ENCODE peak calls at places on chromosome 4, in seven cellular contexts. One of them, this sample, is unnamed.

GRCh38 chr4:152778656-152779512 is 646 bp downstream of the TIGD4 start:
- DNase-seq in GM12865: peak
- DNase-seq in right atrium auricular region: no peak
- DNase-seq in cardiac muscle cell: peak
- DNase-seq in endothelial cell of umbilical vein: peak
- DNase-seq in ovary: peak
- DNase-seq in fibroblast of pulmonary artery: peak
- DNase-seq in this sample: no peak

GRCh38 chr4:141079393-141079930 is 53.8 kb downstream of the RNF150 start:
- DNase-seq in GM12865: no peak
- DNase-seq in right atrium auricular region: no peak
- DNase-seq in cardiac muscle cell: no peak
- DNase-seq in endothelial cell of umbilical vein: no peak
- DNase-seq in ovary: no peak
- DNase-seq in fibroblast of pulmonary artery: no peak
- DNase-seq in this sample: no peak

GRCh38 chr4:7206385-7206784 is 14.0 kb downstream of the SORCS2 start:
- DNase-seq in GM12865: no peak
- DNase-seq in right atrium auricular region: peak
- DNase-seq in cardiac muscle cell: peak
- DNase-seq in endothelial cell of umbilical vein: peak
- DNase-seq in ovary: peak
- DNase-seq in fibroblast of pulmonary artery: peak
- DNase-seq in this sample: peak

GRCh38 chr4:114495471-114495928 is 103.1 kb upstream of the UGT8 start:
- DNase-seq in GM12865: no peak
- DNase-seq in right atrium auricular region: no peak
- DNase-seq in cardiac muscle cell: no peak
- DNase-seq in endothelial cell of umbilical vein: no peak
- DNase-seq in ovary: no peak
- DNase-seq in fibroblast of pulmonary artery: no peak
- DNase-seq in this sample: no peak

GRCh38 chr4:127015616-127016015 is 617.1 kb upstream of the INTU start:
- DNase-seq in GM12865: no peak
- DNase-seq in right atrium auricular region: no peak
- DNase-seq in cardiac muscle cell: no peak
- DNase-seq in endothelial cell of umbilical vein: no peak
- DNase-seq in ovary: no peak
- DNase-seq in fibroblast of pulmonary artery: no peak
- DNase-seq in this sample: no peak

GRCh38 chr4:103853627-103854026 is 133.8 kb upstream of the TACR3 start:
- DNase-seq in GM12865: no peak
- DNase-seq in right atrium auricular region: no peak
- DNase-seq in cardiac muscle cell: no peak
- DNase-seq in endothelial cell of umbilical vein: no peak
- DNase-seq in ovary: no peak
- DNase-seq in fibroblast of pulmonary artery: no peak
- DNase-seq in this sample: peak

GRCh38 chr4:123248260-123248659 is 148.3 kb upstream of the SPRY1 start:
- DNase-seq in GM12865: no peak
- DNase-seq in right atrium auricular region: no peak
- DNase-seq in cardiac muscle cell: peak
- DNase-seq in endothelial cell of umbilical vein: no peak
- DNase-seq in ovary: no peak
- DNase-seq in fibroblast of pulmonary artery: peak
- DNase-seq in this sample: no peak

GRCh38 chr4:139315221-139315675 is 13.0 kb upstream of the NDUFC1 start:
- DNase-seq in GM12865: peak
- DNase-seq in right atrium auricular region: no peak
- DNase-seq in cardiac muscle cell: no peak
- DNase-seq in endothelial cell of umbilical vein: no peak
- DNase-seq in ovary: no peak
- DNase-seq in fibroblast of pulmonary artery: no peak
- DNase-seq in this sample: no peak

GRCh38 chr4:69044247-69044646 is 52.0 kb upstream of the UGT2B7 start:
- DNase-seq in GM12865: no peak
- DNase-seq in right atrium auricular region: no peak
- DNase-seq in cardiac muscle cell: no peak
- DNase-seq in endothelial cell of umbilical vein: no peak
- DNase-seq in ovary: no peak
- DNase-seq in fibroblast of pulmonary artery: peak
- DNase-seq in this sample: no peak

GRCh38 chr4:118888666-118889312 is at the start of gene SYNPO2:
- DNase-seq in GM12865: peak
- DNase-seq in right atrium auricular region: peak
- DNase-seq in cardiac muscle cell: peak
- DNase-seq in endothelial cell of umbilical vein: peak
- DNase-seq in ovary: peak
- DNase-seq in fibroblast of pulmonary artery: peak
- DNase-seq in this sample: no peak

GRCh38 chr4:111641813-111642579 is 503.3 kb upstream of the FAM241A start:
- DNase-seq in GM12865: peak
- DNase-seq in right atrium auricular region: peak
- DNase-seq in cardiac muscle cell: peak
- DNase-seq in endothelial cell of umbilical vein: peak
- DNase-seq in ovary: no peak
- DNase-seq in fibroblast of pulmonary artery: peak
- DNase-seq in this sample: peak

GRCh38 chr4:2283199-2283711 is 21.3 kb upstream of the MXD4 start:
- DNase-seq in GM12865: no peak
- DNase-seq in right atrium auricular region: no peak
- DNase-seq in cardiac muscle cell: no peak
- DNase-seq in endothelial cell of umbilical vein: no peak
- DNase-seq in ovary: no peak
- DNase-seq in fibroblast of pulmonary artery: no peak
- DNase-seq in this sample: no peak

GRCh38 chr4:86233681-86234080 is 126.2 kb downstream of the MAPK10 start:
- DNase-seq in GM12865: no peak
- DNase-seq in right atrium auricular region: no peak
- DNase-seq in cardiac muscle cell: peak
- DNase-seq in endothelial cell of umbilical vein: no peak
- DNase-seq in ovary: no peak
- DNase-seq in fibroblast of pulmonary artery: peak
- DNase-seq in this sample: peak

GRCh38 chr4:74675673-74676279 is 118.5 kb downstream of the BTC start:
- DNase-seq in GM12865: peak
- DNase-seq in right atrium auricular region: no peak
- DNase-seq in cardiac muscle cell: peak
- DNase-seq in endothelial cell of umbilical vein: peak
- DNase-seq in ovary: no peak
- DNase-seq in fibroblast of pulmonary artery: peak
- DNase-seq in this sample: no peak

GRCh38 chr4:40621592-40622512 is 7.8 kb downstream of the RBM47 start:
- DNase-seq in GM12865: peak
- DNase-seq in right atrium auricular region: peak
- DNase-seq in cardiac muscle cell: peak
- DNase-seq in endothelial cell of umbilical vein: no peak
- DNase-seq in ovary: peak
- DNase-seq in fibroblast of pulmonary artery: peak
- DNase-seq in this sample: peak

GRCh38 chr4:75555294-75556164 is at the start of gene ODAPH:
- DNase-seq in GM12865: peak
- DNase-seq in right atrium auricular region: no peak
- DNase-seq in cardiac muscle cell: no peak
- DNase-seq in endothelial cell of umbilical vein: no peak
- DNase-seq in ovary: no peak
- DNase-seq in fibroblast of pulmonary artery: no peak
- DNase-seq in this sample: no peak

GRCh38 chr4:102678695-102679335 is 82.0 kb downstream of the MANBA start:
- DNase-seq in GM12865: no peak
- DNase-seq in right atrium auricular region: no peak
- DNase-seq in cardiac muscle cell: no peak
- DNase-seq in endothelial cell of umbilical vein: no peak
- DNase-seq in ovary: no peak
- DNase-seq in fibroblast of pulmonary artery: no peak
- DNase-seq in this sample: no peak

GRCh38 chr4:94357624-94358023 is 15.0 kb upstream of the HPGDS start:
- DNase-seq in GM12865: no peak
- DNase-seq in right atrium auricular region: no peak
- DNase-seq in cardiac muscle cell: no peak
- DNase-seq in endothelial cell of umbilical vein: peak
- DNase-seq in ovary: no peak
- DNase-seq in fibroblast of pulmonary artery: peak
- DNase-seq in this sample: no peak

GRCh38 chr4:8547108-8547911 is 32.9 kb upstream of the GPR78 start:
- DNase-seq in GM12865: peak
- DNase-seq in right atrium auricular region: no peak
- DNase-seq in cardiac muscle cell: peak
- DNase-seq in endothelial cell of umbilical vein: no peak
- DNase-seq in ovary: no peak
- DNase-seq in fibroblast of pulmonary artery: peak
- DNase-seq in this sample: no peak

GRCh38 chr4:110364911-110365520 is 110.9 kb upstream of the ENPEP start:
- DNase-seq in GM12865: no peak
- DNase-seq in right atrium auricular region: no peak
- DNase-seq in cardiac muscle cell: peak
- DNase-seq in endothelial cell of umbilical vein: no peak
- DNase-seq in ovary: peak
- DNase-seq in fibroblast of pulmonary artery: no peak
- DNase-seq in this sample: no peak

GRCh38 chr4:158169931-158170690 is 2.7 kb downstream of the GASK1B start:
- DNase-seq in GM12865: no peak
- DNase-seq in right atrium auricular region: no peak
- DNase-seq in cardiac muscle cell: peak
- DNase-seq in endothelial cell of umbilical vein: peak
- DNase-seq in ovary: no peak
- DNase-seq in fibroblast of pulmonary artery: peak
- DNase-seq in this sample: no peak

GRCh38 chr4:63757919-63758318 is 651.3 kb downstream of the TECRL start:
- DNase-seq in GM12865: no peak
- DNase-seq in right atrium auricular region: no peak
- DNase-seq in cardiac muscle cell: no peak
- DNase-seq in endothelial cell of umbilical vein: no peak
- DNase-seq in ovary: no peak
- DNase-seq in fibroblast of pulmonary artery: peak
- DNase-seq in this sample: no peak

GRCh38 chr4:93791570-93792195 is 36.9 kb upstream of the ATOH1 start:
- DNase-seq in GM12865: peak
- DNase-seq in right atrium auricular region: no peak
- DNase-seq in cardiac muscle cell: peak
- DNase-seq in endothelial cell of umbilical vein: peak
- DNase-seq in ovary: peak
- DNase-seq in fibroblast of pulmonary artery: peak
- DNase-seq in this sample: no peak

GRCh38 chr4:39518484-39518883 is 8.8 kb downstream of the UGDH start:
- DNase-seq in GM12865: no peak
- DNase-seq in right atrium auricular region: no peak
- DNase-seq in cardiac muscle cell: no peak
- DNase-seq in endothelial cell of umbilical vein: no peak
- DNase-seq in ovary: no peak
- DNase-seq in fibroblast of pulmonary artery: no peak
- DNase-seq in this sample: no peak

GRCh38 chr4:39521253-39521908 is 5.9 kb downstream of the UGDH start:
- DNase-seq in GM12865: no peak
- DNase-seq in right atrium auricular region: no peak
- DNase-seq in cardiac muscle cell: peak
- DNase-seq in endothelial cell of umbilical vein: peak
- DNase-seq in ovary: no peak
- DNase-seq in fibroblast of pulmonary artery: peak
- DNase-seq in this sample: no peak

GRCh38 chr4:39524420-39524957 is 2.8 kb downstream of the UGDH start:
- DNase-seq in GM12865: no peak
- DNase-seq in right atrium auricular region: no peak
- DNase-seq in cardiac muscle cell: no peak
- DNase-seq in endothelial cell of umbilical vein: no peak
- DNase-seq in ovary: no peak
- DNase-seq in fibroblast of pulmonary artery: no peak
- DNase-seq in this sample: no peak

GRCh38 chr4:39526283-39526682 is 956 bp downstream of the UGDH start:
- DNase-seq in GM12865: peak
- DNase-seq in right atrium auricular region: no peak
- DNase-seq in cardiac muscle cell: no peak
- DNase-seq in endothelial cell of umbilical vein: no peak
- DNase-seq in ovary: no peak
- DNase-seq in fibroblast of pulmonary artery: no peak
- DNase-seq in this sample: no peak

DNA sequence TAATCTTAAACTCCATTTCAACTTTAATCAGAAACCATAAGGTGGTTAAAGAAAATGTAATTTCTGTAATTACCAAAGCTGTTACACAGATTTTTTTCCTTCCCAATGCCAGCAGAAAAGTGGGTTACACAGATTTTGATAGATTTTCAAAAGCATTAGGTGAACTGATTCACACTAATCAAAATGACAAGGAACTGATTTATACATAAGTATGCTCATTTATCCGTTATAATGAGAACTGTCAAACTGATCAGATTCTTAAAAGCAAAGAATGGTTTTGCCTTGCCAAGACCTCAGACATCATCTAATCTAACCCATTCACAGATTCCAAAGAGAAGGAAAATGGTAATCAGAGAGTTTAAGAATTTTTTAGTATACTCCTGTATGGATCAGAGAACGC is 5.2 kb downstream of the UGDH start:
- DNase-seq in GM12865: no peak
- DNase-seq in right atrium auricular region: no peak
- DNase-seq in cardiac muscle cell: no peak
- DNase-seq in endothelial cell of umbilical vein: no peak
- DNase-seq in ovary: no peak
- DNase-seq in fibroblast of pulmonary artery: no peak
- DNase-seq in this sample: no peak
- H3K4me3 ChIP-seq in GM12865: no peak
- H3K4me3 ChIP-seq in right atrium auricular region: no peak
- H3K4me3 ChIP-seq in cardiac muscle cell: no peak
- H3K4me3 ChIP-seq in endothelial cell of umbilical vein: no peak
- H3K4me3 ChIP-seq in ovary: no peak
- H3K4me3 ChIP-seq in fibroblast of pulmonary artery: peak
- H3K4me3 ChIP-seq in this sample: no peak

GRCh38 chr4:21469438-21470032 is 479.0 kb downstream of the KCNIP4 start:
- DNase-seq in GM12865: no peak
- DNase-seq in right atrium auricular region: no peak
- DNase-seq in cardiac muscle cell: peak
- DNase-seq in endothelial cell of umbilical vein: peak
- DNase-seq in ovary: no peak
- DNase-seq in fibroblast of pulmonary artery: peak
- DNase-seq in this sample: no peak
- TF ChIP-seq CTCF in GM12865: peak
- TF ChIP-seq CTCF in right atrium auricular region: no peak
- TF ChIP-seq CTCF in cardiac muscle cell: peak
- TF ChIP-seq CTCF in endothelial cell of umbilical vein: peak
- TF ChIP-seq CTCF in ovary: no peak
- TF ChIP-seq CTCF in fibroblast of pulmonary artery: peak
- TF ChIP-seq CTCF in this sample: peak

DNA sequence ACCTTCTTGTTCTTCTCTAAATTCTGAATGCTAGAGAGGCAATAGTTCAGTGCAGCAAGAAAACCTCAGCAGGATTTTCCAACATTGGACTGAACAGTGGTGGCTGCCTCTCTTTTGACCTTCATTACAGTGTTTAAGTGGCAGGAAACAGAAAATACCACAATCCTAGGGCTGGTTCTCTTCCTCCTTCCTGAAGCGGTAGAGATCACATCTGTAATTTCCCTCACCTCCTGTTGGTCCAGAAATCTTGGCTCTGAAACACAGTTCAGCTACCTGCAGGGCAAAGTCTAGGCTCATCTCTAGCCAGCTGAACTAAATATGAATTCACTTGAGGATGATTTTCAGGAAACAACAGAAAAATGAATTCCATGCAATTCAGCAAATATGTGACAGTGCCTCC is 531.9 kb downstream of the INPP4B start:
- DNase-seq in GM12865: no peak
- DNase-seq in right atrium auricular region: no peak
- DNase-seq in cardiac muscle cell: no peak
- DNase-seq in endothelial cell of umbilical vein: no peak
- DNase-seq in ovary: no peak
- DNase-seq in fibroblast of pulmonary artery: no peak
- DNase-seq in this sample: no peak
- H3K4me3 ChIP-seq in GM12865: no peak
- H3K4me3 ChIP-seq in right atrium auricular region: no peak
- H3K4me3 ChIP-seq in cardiac muscle cell: no peak
- H3K4me3 ChIP-seq in endothelial cell of umbilical vein: no peak
- H3K4me3 ChIP-seq in ovary: no peak
- H3K4me3 ChIP-seq in fibroblast of pulmonary artery: no peak
- H3K4me3 ChIP-seq in this sample: no peak

GRCh38 chr4:101370663-101371210 is 23.4 kb upstream of the PPP3CA start:
- DNase-seq in GM12865: no peak
- DNase-seq in right atrium auricular region: no peak
- DNase-seq in cardiac muscle cell: no peak
- DNase-seq in endothelial cell of umbilical vein: no peak
- DNase-seq in ovary: no peak
- DNase-seq in fibroblast of pulmonary artery: no peak
- DNase-seq in this sample: no peak
- TF ChIP-seq CTCF in GM12865: no peak
- TF ChIP-seq CTCF in right atrium auricular region: no peak
- TF ChIP-seq CTCF in cardiac muscle cell: no peak
- TF ChIP-seq CTCF in endothelial cell of umbilical vein: no peak
- TF ChIP-seq CTCF in ovary: no peak
- TF ChIP-seq CTCF in fibroblast of pulmonary artery: no peak
- TF ChIP-seq CTCF in this sample: no peak